ENCODE peak calls at places on chromosome X, in ten cellular contexts. One of them, this sample, is unnamed.

GRCh38 chrX:43813898-43814297 is 68.4 kb downstream of the MAOB start:
- DNase-seq in lower lobe of right lung: no peak
- DNase-seq in fibroblast of mammary gland: peak; percentile 40
- DNase-seq in MG63: peak; percentile 1
- DNase-seq in stimulated activated CD4-positive, alpha-beta T cell treated with anti-CD3 and anti-CD28 coated beads, Interleukin-12 subunit alpha, Interleukin-12 subunit beta, amount 100 ng/mL, for 24 hours: no peak
- DNase-seq in stomach: no peak
- DNase-seq in SK-MEL-5: peak; percentile 40
- DNase-seq in T-helper 17 cell: no peak
- DNase-seq in hepatocyte: no peak
- DNase-seq in ureter: no peak
- DNase-seq in this sample: no peak

GRCh38 chrX:27597506-27597905 is 7.4 kb downstream of the DCAF8L2 start:
- DNase-seq in lower lobe of right lung: no peak
- DNase-seq in fibroblast of mammary gland: no peak
- DNase-seq in MG63: no peak
- DNase-seq in stimulated activated CD4-positive, alpha-beta T cell treated with anti-CD3 and anti-CD28 coated beads, Interleukin-12 subunit alpha, Interleukin-12 subunit beta, amount 100 ng/mL, for 24 hours: no peak
- DNase-seq in stomach: no peak
- DNase-seq in SK-MEL-5: peak; percentile 90
- DNase-seq in T-helper 17 cell: no peak
- DNase-seq in hepatocyte: no peak
- DNase-seq in ureter: no peak
- DNase-seq in this sample: no peak

GRCh38 chrX:48507246-48507645 is 1.5 kb upstream of the PORCN start:
- DNase-seq in lower lobe of right lung: no peak
- DNase-seq in fibroblast of mammary gland: no peak
- DNase-seq in MG63: no peak
- DNase-seq in stimulated activated CD4-positive, alpha-beta T cell treated with anti-CD3 and anti-CD28 coated beads, Interleukin-12 subunit alpha, Interleukin-12 subunit beta, amount 100 ng/mL, for 24 hours: no peak
- DNase-seq in stomach: no peak
- DNase-seq in SK-MEL-5: no peak
- DNase-seq in T-helper 17 cell: no peak
- DNase-seq in hepatocyte: no peak
- DNase-seq in ureter: no peak
- DNase-seq in this sample: no peak

GRCh38 chrX:149453030-149453429 is 52.1 kb downstream of the IDS start:
- DNase-seq in lower lobe of right lung: no peak
- DNase-seq in fibroblast of mammary gland: peak; percentile 68
- DNase-seq in MG63: peak; percentile 54
- DNase-seq in stimulated activated CD4-positive, alpha-beta T cell treated with anti-CD3 and anti-CD28 coated beads, Interleukin-12 subunit alpha, Interleukin-12 subunit beta, amount 100 ng/mL, for 24 hours: no peak
- DNase-seq in stomach: no peak
- DNase-seq in SK-MEL-5: peak; percentile 29
- DNase-seq in T-helper 17 cell: no peak
- DNase-seq in hepatocyte: no peak
- DNase-seq in ureter: no peak
- DNase-seq in this sample: no peak

GRCh38 chrX:11756354-11757318 is 1.4 kb upstream of the MSL3 start:
- DNase-seq in lower lobe of right lung: no peak
- DNase-seq in fibroblast of mammary gland: peak; percentile 52
- DNase-seq in MG63: peak; percentile 44
- DNase-seq in stimulated activated CD4-positive, alpha-beta T cell treated with anti-CD3 and anti-CD28 coated beads, Interleukin-12 subunit alpha, Interleukin-12 subunit beta, amount 100 ng/mL, for 24 hours: no peak
- DNase-seq in stomach: no peak
- DNase-seq in SK-MEL-5: no peak
- DNase-seq in T-helper 17 cell: no peak
- DNase-seq in hepatocyte: peak; percentile 16
- DNase-seq in ureter: no peak
- DNase-seq in this sample: no peak

GRCh38 chrX:120617996-120618630 is 11.7 kb downstream of the C1GALT1C1 start:
- DNase-seq in lower lobe of right lung: no peak
- DNase-seq in fibroblast of mammary gland: no peak
- DNase-seq in MG63: no peak
- DNase-seq in stimulated activated CD4-positive, alpha-beta T cell treated with anti-CD3 and anti-CD28 coated beads, Interleukin-12 subunit alpha, Interleukin-12 subunit beta, amount 100 ng/mL, for 24 hours: no peak
- DNase-seq in stomach: no peak
- DNase-seq in SK-MEL-5: no peak
- DNase-seq in T-helper 17 cell: no peak
- DNase-seq in hepatocyte: no peak
- DNase-seq in ureter: no peak
- DNase-seq in this sample: no peak

GRCh38 chrX:133989491-133989890 is 4.1 kb upstream of the GPC3 start:
- DNase-seq in lower lobe of right lung: no peak
- DNase-seq in fibroblast of mammary gland: no peak
- DNase-seq in MG63: no peak
- DNase-seq in stimulated activated CD4-positive, alpha-beta T cell treated with anti-CD3 and anti-CD28 coated beads, Interleukin-12 subunit alpha, Interleukin-12 subunit beta, amount 100 ng/mL, for 24 hours: no peak
- DNase-seq in stomach: no peak
- DNase-seq in SK-MEL-5: no peak
- DNase-seq in T-helper 17 cell: no peak
- DNase-seq in hepatocyte: no peak
- DNase-seq in ureter: no peak
- DNase-seq in this sample: no peak

GRCh38 chrX:110992611-110993010 is 103.4 kb upstream of the PAK3 start:
- DNase-seq in lower lobe of right lung: no peak
- DNase-seq in fibroblast of mammary gland: peak; percentile 21
- DNase-seq in MG63: no peak
- DNase-seq in stimulated activated CD4-positive, alpha-beta T cell treated with anti-CD3 and anti-CD28 coated beads, Interleukin-12 subunit alpha, Interleukin-12 subunit beta, amount 100 ng/mL, for 24 hours: no peak
- DNase-seq in stomach: peak; percentile 31
- DNase-seq in SK-MEL-5: peak; percentile 41
- DNase-seq in T-helper 17 cell: peak; percentile 11
- DNase-seq in hepatocyte: peak; percentile 51
- DNase-seq in ureter: no peak
- DNase-seq in this sample: no peak

GRCh38 chrX:131828482-131828881 is 194.6 kb upstream of the STK26 start:
- DNase-seq in lower lobe of right lung: no peak
- DNase-seq in fibroblast of mammary gland: no peak
- DNase-seq in MG63: no peak
- DNase-seq in stimulated activated CD4-positive, alpha-beta T cell treated with anti-CD3 and anti-CD28 coated beads, Interleukin-12 subunit alpha, Interleukin-12 subunit beta, amount 100 ng/mL, for 24 hours: no peak
- DNase-seq in stomach: no peak
- DNase-seq in SK-MEL-5: peak; percentile 50
- DNase-seq in T-helper 17 cell: no peak
- DNase-seq in hepatocyte: no peak
- DNase-seq in ureter: no peak
- DNase-seq in this sample: no peak

GRCh38 chrX:72201836-72202536 is 20.4 kb downstream of the PIN4 start:
- DNase-seq in lower lobe of right lung: no peak
- DNase-seq in fibroblast of mammary gland: peak; percentile 80
- DNase-seq in MG63: peak; percentile 28
- DNase-seq in stimulated activated CD4-positive, alpha-beta T cell treated with anti-CD3 and anti-CD28 coated beads, Interleukin-12 subunit alpha, Interleukin-12 subunit beta, amount 100 ng/mL, for 24 hours: no peak
- DNase-seq in stomach: no peak
- DNase-seq in SK-MEL-5: peak; percentile 1
- DNase-seq in T-helper 17 cell: no peak
- DNase-seq in hepatocyte: no peak
- DNase-seq in ureter: no peak
- DNase-seq in this sample: no peak

GRCh38 chrX:22128961-22129360 is 96.8 kb downstream of the PHEX start:
- DNase-seq in lower lobe of right lung: no peak
- DNase-seq in fibroblast of mammary gland: no peak
- DNase-seq in MG63: no peak
- DNase-seq in stimulated activated CD4-positive, alpha-beta T cell treated with anti-CD3 and anti-CD28 coated beads, Interleukin-12 subunit alpha, Interleukin-12 subunit beta, amount 100 ng/mL, for 24 hours: no peak
- DNase-seq in stomach: no peak
- DNase-seq in SK-MEL-5: no peak
- DNase-seq in T-helper 17 cell: no peak
- DNase-seq in hepatocyte: no peak
- DNase-seq in ureter: no peak
- DNase-seq in this sample: no peak

GRCh38 chrX:71107762-71108360 is 1.3 kb upstream of the CXorf65 start:
- DNase-seq in lower lobe of right lung: no peak
- DNase-seq in fibroblast of mammary gland: no peak
- DNase-seq in MG63: no peak
- DNase-seq in stimulated activated CD4-positive, alpha-beta T cell treated with anti-CD3 and anti-CD28 coated beads, Interleukin-12 subunit alpha, Interleukin-12 subunit beta, amount 100 ng/mL, for 24 hours: no peak
- DNase-seq in stomach: no peak
- DNase-seq in SK-MEL-5: no peak
- DNase-seq in T-helper 17 cell: no peak
- DNase-seq in hepatocyte: no peak
- DNase-seq in ureter: no peak
- DNase-seq in this sample: peak; percentile 60

GRCh38 chrX:12790878-12791252 is 347 bp upstream of the PRPS2 start:
- DNase-seq in lower lobe of right lung: no peak
- DNase-seq in fibroblast of mammary gland: no peak
- DNase-seq in MG63: no peak
- DNase-seq in stimulated activated CD4-positive, alpha-beta T cell treated with anti-CD3 and anti-CD28 coated beads, Interleukin-12 subunit alpha, Interleukin-12 subunit beta, amount 100 ng/mL, for 24 hours: no peak
- DNase-seq in stomach: no peak
- DNase-seq in SK-MEL-5: no peak
- DNase-seq in T-helper 17 cell: no peak
- DNase-seq in hepatocyte: no peak
- DNase-seq in ureter: no peak
- DNase-seq in this sample: no peak

GRCh38 chrX:11381464-11381863 is 88.3 kb downstream of the AMELX start:
- DNase-seq in lower lobe of right lung: no peak
- DNase-seq in fibroblast of mammary gland: peak; percentile 78
- DNase-seq in MG63: peak; percentile 23
- DNase-seq in stimulated activated CD4-positive, alpha-beta T cell treated with anti-CD3 and anti-CD28 coated beads, Interleukin-12 subunit alpha, Interleukin-12 subunit beta, amount 100 ng/mL, for 24 hours: no peak
- DNase-seq in stomach: no peak
- DNase-seq in SK-MEL-5: peak; percentile 72
- DNase-seq in T-helper 17 cell: no peak
- DNase-seq in hepatocyte: peak; percentile 65
- DNase-seq in ureter: peak; percentile 64
- DNase-seq in this sample: no peak

GRCh38 chrX:49041683-49042529 is 1.3 kb downstream of the TFE3 start:
- DNase-seq in lower lobe of right lung: no peak
- DNase-seq in fibroblast of mammary gland: peak; percentile 68
- DNase-seq in MG63: peak; percentile 44
- DNase-seq in stimulated activated CD4-positive, alpha-beta T cell treated with anti-CD3 and anti-CD28 coated beads, Interleukin-12 subunit alpha, Interleukin-12 subunit beta, amount 100 ng/mL, for 24 hours: no peak
- DNase-seq in stomach: no peak
- DNase-seq in SK-MEL-5: no peak
- DNase-seq in T-helper 17 cell: no peak
- DNase-seq in hepatocyte: peak; percentile 49
- DNase-seq in ureter: no peak
- DNase-seq in this sample: no peak

GRCh38 chrX:2430265-2430825 is 70.4 kb downstream of the DHRSX start:
- DNase-seq in lower lobe of right lung: peak; percentile 81
- DNase-seq in fibroblast of mammary gland: no peak
- DNase-seq in MG63: peak; percentile 29
- DNase-seq in stimulated activated CD4-positive, alpha-beta T cell treated with anti-CD3 and anti-CD28 coated beads, Interleukin-12 subunit alpha, Interleukin-12 subunit beta, amount 100 ng/mL, for 24 hours: no peak
- DNase-seq in stomach: no peak
- DNase-seq in SK-MEL-5: no peak
- DNase-seq in T-helper 17 cell: no peak
- DNase-seq in hepatocyte: no peak
- DNase-seq in ureter: no peak
- DNase-seq in this sample: no peak

GRCh38 chrX:22603060-22603459 is 330.3 kb downstream of the CBLL2 start:
- DNase-seq in lower lobe of right lung: no peak
- DNase-seq in fibroblast of mammary gland: no peak
- DNase-seq in MG63: no peak
- DNase-seq in stimulated activated CD4-positive, alpha-beta T cell treated with anti-CD3 and anti-CD28 coated beads, Interleukin-12 subunit alpha, Interleukin-12 subunit beta, amount 100 ng/mL, for 24 hours: no peak
- DNase-seq in stomach: no peak
- DNase-seq in SK-MEL-5: no peak
- DNase-seq in T-helper 17 cell: no peak
- DNase-seq in hepatocyte: no peak
- DNase-seq in ureter: no peak
- DNase-seq in this sample: no peak

GRCh38 chrX:43822015-43822414 is 60.2 kb downstream of the MAOB start:
- DNase-seq in lower lobe of right lung: no peak
- DNase-seq in fibroblast of mammary gland: peak; percentile 67
- DNase-seq in MG63: no peak
- DNase-seq in stimulated activated CD4-positive, alpha-beta T cell treated with anti-CD3 and anti-CD28 coated beads, Interleukin-12 subunit alpha, Interleukin-12 subunit beta, amount 100 ng/mL, for 24 hours: no peak
- DNase-seq in stomach: no peak
- DNase-seq in SK-MEL-5: no peak
- DNase-seq in T-helper 17 cell: no peak
- DNase-seq in hepatocyte: no peak
- DNase-seq in ureter: no peak
- DNase-seq in this sample: no peak

GRCh38 chrX:38656350-38656915 is 95.1 kb downstream of the TSPAN7 start:
- DNase-seq in lower lobe of right lung: no peak
- DNase-seq in fibroblast of mammary gland: no peak
- DNase-seq in MG63: no peak
- DNase-seq in stimulated activated CD4-positive, alpha-beta T cell treated with anti-CD3 and anti-CD28 coated beads, Interleukin-12 subunit alpha, Interleukin-12 subunit beta, amount 100 ng/mL, for 24 hours: no peak
- DNase-seq in stomach: no peak
- DNase-seq in SK-MEL-5: no peak
- DNase-seq in T-helper 17 cell: no peak
- DNase-seq in hepatocyte: no peak
- DNase-seq in ureter: no peak
- DNase-seq in this sample: no peak

GRCh38 chrX:63349307-63349706 is 1.8 kb downstream of the SPIN4 start:
- DNase-seq in lower lobe of right lung: no peak
- DNase-seq in fibroblast of mammary gland: peak; percentile 1
- DNase-seq in MG63: no peak
- DNase-seq in stimulated activated CD4-positive, alpha-beta T cell treated with anti-CD3 and anti-CD28 coated beads, Interleukin-12 subunit alpha, Interleukin-12 subunit beta, amount 100 ng/mL, for 24 hours: no peak
- DNase-seq in stomach: no peak
- DNase-seq in SK-MEL-5: no peak
- DNase-seq in T-helper 17 cell: no peak
- DNase-seq in hepatocyte: no peak
- DNase-seq in ureter: no peak
- DNase-seq in this sample: no peak

GRCh38 chrX:148333989-148334388 is 166.4 kb upstream of the AFF2 start:
- DNase-seq in lower lobe of right lung: no peak
- DNase-seq in fibroblast of mammary gland: no peak
- DNase-seq in MG63: no peak
- DNase-seq in stimulated activated CD4-positive, alpha-beta T cell treated with anti-CD3 and anti-CD28 coated beads, Interleukin-12 subunit alpha, Interleukin-12 subunit beta, amount 100 ng/mL, for 24 hours: no peak
- DNase-seq in stomach: no peak
- DNase-seq in SK-MEL-5: no peak
- DNase-seq in T-helper 17 cell: no peak
- DNase-seq in hepatocyte: no peak
- DNase-seq in ureter: no peak
- DNase-seq in this sample: no peak

GRCh38 chrX:107686792-107687191 is 58.5 kb downstream of the PRPS1 start:
- DNase-seq in lower lobe of right lung: no peak
- DNase-seq in fibroblast of mammary gland: peak; percentile 32
- DNase-seq in MG63: no peak
- DNase-seq in stimulated activated CD4-positive, alpha-beta T cell treated with anti-CD3 and anti-CD28 coated beads, Interleukin-12 subunit alpha, Interleukin-12 subunit beta, amount 100 ng/mL, for 24 hours: no peak
- DNase-seq in stomach: no peak
- DNase-seq in SK-MEL-5: no peak
- DNase-seq in T-helper 17 cell: no peak
- DNase-seq in hepatocyte: no peak
- DNase-seq in ureter: no peak
- DNase-seq in this sample: no peak

GRCh38 chrX:24216037-24216436 is 66.5 kb downstream of the ZFX start:
- DNase-seq in lower lobe of right lung: no peak
- DNase-seq in fibroblast of mammary gland: no peak
- DNase-seq in MG63: no peak
- DNase-seq in stimulated activated CD4-positive, alpha-beta T cell treated with anti-CD3 and anti-CD28 coated beads, Interleukin-12 subunit alpha, Interleukin-12 subunit beta, amount 100 ng/mL, for 24 hours: no peak
- DNase-seq in stomach: no peak
- DNase-seq in SK-MEL-5: no peak
- DNase-seq in T-helper 17 cell: no peak
- DNase-seq in hepatocyte: no peak
- DNase-seq in ureter: no peak
- DNase-seq in this sample: no peak

GRCh38 chrX:17967888-17968287 is 106.8 kb upstream of the RAI2 start:
- DNase-seq in lower lobe of right lung: no peak
- DNase-seq in fibroblast of mammary gland: no peak
- DNase-seq in MG63: no peak
- DNase-seq in stimulated activated CD4-positive, alpha-beta T cell treated with anti-CD3 and anti-CD28 coated beads, Interleukin-12 subunit alpha, Interleukin-12 subunit beta, amount 100 ng/mL, for 24 hours: no peak
- DNase-seq in stomach: peak; percentile 27
- DNase-seq in SK-MEL-5: no peak
- DNase-seq in T-helper 17 cell: no peak
- DNase-seq in hepatocyte: peak; percentile 38
- DNase-seq in ureter: no peak
- DNase-seq in this sample: no peak

GRCh38 chrX:72358313-72358712 is 52.6 kb upstream of the CITED1 start:
- DNase-seq in lower lobe of right lung: no peak
- DNase-seq in fibroblast of mammary gland: peak; percentile 57
- DNase-seq in MG63: peak; percentile 33
- DNase-seq in stimulated activated CD4-positive, alpha-beta T cell treated with anti-CD3 and anti-CD28 coated beads, Interleukin-12 subunit alpha, Interleukin-12 subunit beta, amount 100 ng/mL, for 24 hours: no peak
- DNase-seq in stomach: no peak
- DNase-seq in SK-MEL-5: no peak
- DNase-seq in T-helper 17 cell: no peak
- DNase-seq in hepatocyte: no peak
- DNase-seq in ureter: no peak
- DNase-seq in this sample: no peak

GRCh38 chrX:10071451-10072163 is 85.2 kb upstream of the CLCN4 start:
- DNase-seq in lower lobe of right lung: no peak
- DNase-seq in fibroblast of mammary gland: peak; percentile 31
- DNase-seq in MG63: no peak
- DNase-seq in stimulated activated CD4-positive, alpha-beta T cell treated with anti-CD3 and anti-CD28 coated beads, Interleukin-12 subunit alpha, Interleukin-12 subunit beta, amount 100 ng/mL, for 24 hours: no peak
- DNase-seq in stomach: no peak
- DNase-seq in SK-MEL-5: no peak
- DNase-seq in T-helper 17 cell: no peak
- DNase-seq in hepatocyte: no peak
- DNase-seq in ureter: no peak
- DNase-seq in this sample: no peak

GRCh38 chrX:27186671-27187070 is 276.5 kb downstream of the PPP4R3C start:
- DNase-seq in lower lobe of right lung: no peak
- DNase-seq in fibroblast of mammary gland: peak; percentile 32
- DNase-seq in MG63: peak; percentile 1
- DNase-seq in stimulated activated CD4-positive, alpha-beta T cell treated with anti-CD3 and anti-CD28 coated beads, Interleukin-12 subunit alpha, Interleukin-12 subunit beta, amount 100 ng/mL, for 24 hours: no peak
- DNase-seq in stomach: no peak
- DNase-seq in SK-MEL-5: peak; percentile 61
- DNase-seq in T-helper 17 cell: no peak
- DNase-seq in hepatocyte: peak; percentile 31
- DNase-seq in ureter: no peak
- DNase-seq in this sample: peak; percentile 29

GRCh38 chrX:40581333-40581910 is 652 bp downstream of the ATP6AP2 start:
- DNase-seq in lower lobe of right lung: no peak
- DNase-seq in fibroblast of mammary gland: peak; percentile 50
- DNase-seq in MG63: no peak
- DNase-seq in stimulated activated CD4-positive, alpha-beta T cell treated with anti-CD3 and anti-CD28 coated beads, Interleukin-12 subunit alpha, Interleukin-12 subunit beta, amount 100 ng/mL, for 24 hours: no peak
- DNase-seq in stomach: no peak
- DNase-seq in SK-MEL-5: peak; percentile 0
- DNase-seq in T-helper 17 cell: peak; percentile 4
- DNase-seq in hepatocyte: no peak
- DNase-seq in ureter: no peak
- DNase-seq in this sample: no peak